ENCODE peak calls at places on chromosomes 4 and X, in eight cellular contexts. One of them, this sample, is unnamed.

GRCh38 chr4:5826437-5827107 is 66.3 kb downstream of the CRMP1 start:
- DNase-seq in left ventricle myocardium inferior: no peak
- DNase-seq in psoas muscle: no peak
- DNase-seq in PC-9: no peak
- DNase-seq in sigmoid colon: no peak
- DNase-seq in A549: no peak
- DNase-seq in astrocyte: no peak
- DNase-seq in ovary: no peak
- DNase-seq in this sample: no peak

GRCh38 chrX:79336869-79337815 is 30.0 kb downstream of the ITM2A start:
- DNase-seq in left ventricle myocardium inferior: no peak
- DNase-seq in psoas muscle: no peak
- DNase-seq in PC-9: no peak
- DNase-seq in sigmoid colon: no peak
- DNase-seq in A549: no peak
- DNase-seq in astrocyte: no peak
- DNase-seq in ovary: no peak
- DNase-seq in this sample: no peak

GRCh38 chr4:170089274-170089742 is 448 bp downstream of the AADAT start:
- DNase-seq in left ventricle myocardium inferior: no peak
- DNase-seq in psoas muscle: no peak
- DNase-seq in PC-9: no peak
- DNase-seq in sigmoid colon: no peak
- DNase-seq in A549: peak; percentile 19
- DNase-seq in astrocyte: peak; percentile 47
- DNase-seq in ovary: no peak
- DNase-seq in this sample: no peak

GRCh38 chrX:47351706-47352105 is 18.7 kb upstream of the ZNF157 start:
- DNase-seq in left ventricle myocardium inferior: no peak
- DNase-seq in psoas muscle: no peak
- DNase-seq in PC-9: no peak
- DNase-seq in sigmoid colon: no peak
- DNase-seq in A549: no peak
- DNase-seq in astrocyte: peak; percentile 57
- DNase-seq in ovary: no peak
- DNase-seq in this sample: no peak

GRCh38 chrX:29872831-29873230 is 342.5 kb upstream of the MAGEB2 start:
- DNase-seq in left ventricle myocardium inferior: no peak
- DNase-seq in psoas muscle: no peak
- DNase-seq in PC-9: no peak
- DNase-seq in sigmoid colon: no peak
- DNase-seq in A549: no peak
- DNase-seq in astrocyte: no peak
- DNase-seq in ovary: no peak
- DNase-seq in this sample: no peak

GRCh38 chr4:157999723-158000122 is 173.1 kb downstream of the GASK1B start:
- DNase-seq in left ventricle myocardium inferior: no peak
- DNase-seq in psoas muscle: no peak
- DNase-seq in PC-9: no peak
- DNase-seq in sigmoid colon: no peak
- DNase-seq in A549: no peak
- DNase-seq in astrocyte: no peak
- DNase-seq in ovary: no peak
- DNase-seq in this sample: no peak

GRCh38 chr4:23710298-23710697 is 179.5 kb downstream of the PPARGC1A start:
- DNase-seq in left ventricle myocardium inferior: no peak
- DNase-seq in psoas muscle: no peak
- DNase-seq in PC-9: no peak
- DNase-seq in sigmoid colon: no peak
- DNase-seq in A549: no peak
- DNase-seq in astrocyte: no peak
- DNase-seq in ovary: no peak
- DNase-seq in this sample: no peak

GRCh38 chr4:141853091-141853734 is 216.8 kb downstream of the IL15 start:
- DNase-seq in left ventricle myocardium inferior: no peak
- DNase-seq in psoas muscle: no peak
- DNase-seq in PC-9: peak; percentile 67
- DNase-seq in sigmoid colon: no peak
- DNase-seq in A549: peak; percentile 22
- DNase-seq in astrocyte: no peak
- DNase-seq in ovary: no peak
- DNase-seq in this sample: no peak

GRCh38 chr4:81609844-81610243 is 138.1 kb upstream of the RASGEF1B start:
- DNase-seq in left ventricle myocardium inferior: no peak
- DNase-seq in psoas muscle: no peak
- DNase-seq in PC-9: no peak
- DNase-seq in sigmoid colon: no peak
- DNase-seq in A549: no peak
- DNase-seq in astrocyte: no peak
- DNase-seq in ovary: no peak
- DNase-seq in this sample: no peak

GRCh38 chrX:1316527-1316926 is 20.1 kb upstream of the IL3RA start:
- DNase-seq in left ventricle myocardium inferior: peak; percentile 70
- DNase-seq in psoas muscle: peak; percentile 75
- DNase-seq in PC-9: no peak
- DNase-seq in sigmoid colon: peak; percentile 79
- DNase-seq in A549: no peak
- DNase-seq in astrocyte: no peak
- DNase-seq in ovary: no peak
- DNase-seq in this sample: no peak

GRCh38 chrX:86383681-86384540 is 235.7 kb downstream of the DACH2 start:
- DNase-seq in left ventricle myocardium inferior: no peak
- DNase-seq in psoas muscle: no peak
- DNase-seq in PC-9: no peak
- DNase-seq in sigmoid colon: no peak
- DNase-seq in A549: no peak
- DNase-seq in astrocyte: no peak
- DNase-seq in ovary: no peak
- DNase-seq in this sample: no peak

GRCh38 chr4:147019061-147019460 is 73.4 kb upstream of the TTC29 start:
- DNase-seq in left ventricle myocardium inferior: peak; percentile 48
- DNase-seq in psoas muscle: peak; percentile 68
- DNase-seq in PC-9: peak; percentile 63
- DNase-seq in sigmoid colon: peak; percentile 71
- DNase-seq in A549: peak; percentile 53
- DNase-seq in astrocyte: peak; percentile 20
- DNase-seq in ovary: no peak
- DNase-seq in this sample: peak; percentile 13

GRCh38 chrX:11437642-11438379 is 144.6 kb downstream of the AMELX start:
- DNase-seq in left ventricle myocardium inferior: peak; percentile 50
- DNase-seq in psoas muscle: peak; percentile 58
- DNase-seq in PC-9: no peak
- DNase-seq in sigmoid colon: no peak
- DNase-seq in A549: no peak
- DNase-seq in astrocyte: peak; percentile 64
- DNase-seq in ovary: no peak
- DNase-seq in this sample: no peak

GRCh38 chrX:39756086-39756883 is 341.5 kb downstream of the BCOR start:
- DNase-seq in left ventricle myocardium inferior: no peak
- DNase-seq in psoas muscle: peak; percentile 63
- DNase-seq in PC-9: no peak
- DNase-seq in sigmoid colon: peak; percentile 73
- DNase-seq in A549: peak; percentile 35
- DNase-seq in astrocyte: no peak
- DNase-seq in ovary: no peak
- DNase-seq in this sample: no peak

GRCh38 chrX:9899640-9900075 is 67.5 kb upstream of the CLDN34 start:
- DNase-seq in left ventricle myocardium inferior: no peak
- DNase-seq in psoas muscle: no peak
- DNase-seq in PC-9: no peak
- DNase-seq in sigmoid colon: peak; percentile 63
- DNase-seq in A549: no peak
- DNase-seq in astrocyte: peak; percentile 91
- DNase-seq in ovary: peak; percentile 47
- DNase-seq in this sample: peak; percentile 61

GRCh38 chrX:149003863-149004660 is 501.0 kb downstream of the IDS start:
- DNase-seq in left ventricle myocardium inferior: no peak
- DNase-seq in psoas muscle: no peak
- DNase-seq in PC-9: no peak
- DNase-seq in sigmoid colon: no peak
- DNase-seq in A549: no peak
- DNase-seq in astrocyte: peak; percentile 66
- DNase-seq in ovary: no peak
- DNase-seq in this sample: no peak

GRCh38 chr4:122584517-122584916 is 36.3 kb downstream of the IL21 start:
- DNase-seq in left ventricle myocardium inferior: no peak
- DNase-seq in psoas muscle: no peak
- DNase-seq in PC-9: no peak
- DNase-seq in sigmoid colon: no peak
- DNase-seq in A549: no peak
- DNase-seq in astrocyte: peak; percentile 81
- DNase-seq in ovary: no peak
- DNase-seq in this sample: peak; percentile 33

GRCh38 chr4:80201326-80202151 is 4.2 kb downstream of the PRDM8 start:
- DNase-seq in left ventricle myocardium inferior: peak; percentile 48
- DNase-seq in psoas muscle: no peak
- DNase-seq in PC-9: no peak
- DNase-seq in sigmoid colon: no peak
- DNase-seq in A549: no peak
- DNase-seq in astrocyte: peak; percentile 76
- DNase-seq in ovary: peak; percentile 70
- DNase-seq in this sample: no peak

GRCh38 chrX:108230562-108230961 is 139.0 kb downstream of the ATG4A start:
- DNase-seq in left ventricle myocardium inferior: no peak
- DNase-seq in psoas muscle: no peak
- DNase-seq in PC-9: no peak
- DNase-seq in sigmoid colon: no peak
- DNase-seq in A549: no peak
- DNase-seq in astrocyte: no peak
- DNase-seq in ovary: no peak
- DNase-seq in this sample: no peak
- H3K27ac ChIP-seq in left ventricle myocardium inferior: no peak overlapping the region
- H3K27ac ChIP-seq in psoas muscle: no peak overlapping the region
- H3K27ac ChIP-seq in PC-9: no peak overlapping the region
- H3K27ac ChIP-seq in sigmoid colon: no peak overlapping the region
- H3K27ac ChIP-seq in A549: no peak overlapping the region
- H3K27ac ChIP-seq in astrocyte: no peak overlapping the region
- H3K27ac ChIP-seq in ovary: no peak overlapping the region
- H3K27ac ChIP-seq in this sample: no peak overlapping the region

DNA sequence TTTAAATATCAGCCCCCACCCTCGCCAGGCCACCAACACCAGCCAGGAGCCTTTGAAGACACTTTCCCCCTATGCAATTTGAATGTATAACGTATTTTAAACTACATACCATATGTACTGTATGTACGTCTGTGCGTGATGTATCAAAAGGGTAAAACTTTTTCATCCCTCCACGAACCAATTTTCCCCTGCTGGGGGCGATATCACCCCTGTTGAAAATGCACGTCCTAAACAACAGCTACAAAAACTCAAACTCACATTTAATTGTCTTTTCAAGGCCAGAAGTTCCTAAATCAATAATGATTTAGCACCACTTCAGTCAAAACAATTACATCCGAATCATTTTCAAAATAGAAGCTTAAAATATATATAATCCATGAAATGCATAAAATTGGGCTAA is 1.4 kb downstream of the VEGFD start:
- DNase-seq in left ventricle myocardium inferior: no peak
- DNase-seq in psoas muscle: no peak
- DNase-seq in PC-9: no peak
- DNase-seq in sigmoid colon: no peak
- DNase-seq in A549: no peak
- DNase-seq in astrocyte: no peak
- DNase-seq in ovary: no peak
- DNase-seq in this sample: no peak
- TF ChIP-seq CTCF in left ventricle myocardium inferior: peak; percentile 22
- TF ChIP-seq CTCF in psoas muscle: no peak
- TF ChIP-seq CTCF in PC-9: no peak
- TF ChIP-seq CTCF in sigmoid colon: no peak
- TF ChIP-seq CTCF in A549: no peak
- TF ChIP-seq CTCF in astrocyte: no peak
- TF ChIP-seq CTCF in ovary: no peak
- TF ChIP-seq CTCF in this sample: peak; percentile 9

GRCh38 chr4:47567511-47567910 is 82.4 kb downstream of the ATP10D start:
- DNase-seq in left ventricle myocardium inferior: no peak
- DNase-seq in psoas muscle: no peak
- DNase-seq in PC-9: no peak
- DNase-seq in sigmoid colon: no peak
- DNase-seq in A549: no peak
- DNase-seq in astrocyte: no peak
- DNase-seq in ovary: no peak
- DNase-seq in this sample: no peak

GRCh38 chr4:47566975-47567374 is 81.9 kb downstream of the ATP10D start:
- DNase-seq in left ventricle myocardium inferior: no peak
- DNase-seq in psoas muscle: no peak
- DNase-seq in PC-9: no peak
- DNase-seq in sigmoid colon: no peak
- DNase-seq in A549: no peak
- DNase-seq in astrocyte: no peak
- DNase-seq in ovary: no peak
- DNase-seq in this sample: no peak

GRCh38 chr4:47566566-47566965 is 81.5 kb downstream of the ATP10D start:
- DNase-seq in left ventricle myocardium inferior: no peak
- DNase-seq in psoas muscle: no peak
- DNase-seq in PC-9: no peak
- DNase-seq in sigmoid colon: no peak
- DNase-seq in A549: no peak
- DNase-seq in astrocyte: no peak
- DNase-seq in ovary: no peak
- DNase-seq in this sample: no peak

DNA sequence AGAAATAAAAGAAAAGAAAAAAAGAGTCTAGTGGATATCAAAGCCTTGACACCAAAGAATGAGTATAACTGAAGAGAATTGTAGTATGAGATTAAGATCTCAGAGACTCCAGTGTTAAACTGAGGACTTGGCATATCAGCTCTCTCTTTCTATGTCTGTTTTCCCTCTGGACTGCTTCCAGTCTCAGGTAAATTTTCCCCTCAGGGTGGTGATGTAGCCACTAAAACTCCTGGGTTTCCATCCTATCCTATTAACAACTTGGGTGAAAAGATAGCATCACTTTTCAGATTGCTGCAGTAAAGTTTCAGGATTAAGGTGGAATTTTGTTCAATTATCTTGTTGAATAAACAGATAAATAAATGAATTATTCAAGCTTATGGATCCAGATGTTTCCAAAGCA is 85.7 kb downstream of the ATP10D start:
- DNase-seq in left ventricle myocardium inferior: no peak
- DNase-seq in psoas muscle: no peak
- DNase-seq in PC-9: no peak
- DNase-seq in sigmoid colon: no peak
- DNase-seq in A549: no peak
- DNase-seq in astrocyte: no peak
- DNase-seq in ovary: no peak
- DNase-seq in this sample: no peak
- H3K27ac ChIP-seq in left ventricle myocardium inferior: no peak overlapping the region
- H3K27ac ChIP-seq in psoas muscle: no peak overlapping the region
- H3K27ac ChIP-seq in PC-9: no peak overlapping the region
- H3K27ac ChIP-seq in sigmoid colon: no peak overlapping the region
- H3K27ac ChIP-seq in A549: no peak overlapping the region
- H3K27ac ChIP-seq in astrocyte: no peak overlapping the region
- H3K27ac ChIP-seq in ovary: no peak overlapping the region
- H3K27ac ChIP-seq in this sample: no peak overlapping the region

DNA sequence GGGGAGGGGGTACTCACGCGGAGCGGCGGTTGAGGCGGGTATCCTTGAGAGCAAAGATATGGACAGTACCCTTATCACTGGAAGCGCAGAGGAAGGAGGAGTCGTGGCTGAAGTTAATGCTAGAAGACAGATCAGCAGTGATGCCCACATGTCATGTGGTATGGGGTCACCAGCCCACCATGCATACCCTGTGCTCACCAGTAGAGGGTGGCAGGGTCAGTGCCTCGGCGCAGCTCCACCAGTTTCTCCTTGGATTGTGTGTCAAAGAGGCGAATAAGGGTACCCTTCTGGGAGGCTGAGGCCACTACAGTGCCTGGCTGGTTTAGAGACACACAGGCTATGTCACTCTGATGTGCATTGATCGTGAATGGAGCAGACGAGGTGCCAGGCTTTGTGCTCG is 1.5 kb upstream of the PRAF2 start:
- DNase-seq in left ventricle myocardium inferior: no peak
- DNase-seq in psoas muscle: no peak
- DNase-seq in PC-9: no peak
- DNase-seq in sigmoid colon: no peak
- DNase-seq in A549: no peak
- DNase-seq in astrocyte: no peak
- DNase-seq in ovary: no peak
- DNase-seq in this sample: no peak
- TF ChIP-seq CTCF in left ventricle myocardium inferior: no peak
- TF ChIP-seq CTCF in psoas muscle: no peak
- TF ChIP-seq CTCF in PC-9: no peak
- TF ChIP-seq CTCF in sigmoid colon: no peak
- TF ChIP-seq CTCF in A549: no peak
- TF ChIP-seq CTCF in astrocyte: no peak
- TF ChIP-seq CTCF in ovary: no peak
- TF ChIP-seq CTCF in this sample: no peak